ENCODE peak calls at places on chromosome 18, in seven cellular contexts. One of them, this sample, is unnamed.
A peak's percentile ranks its signal among the peaks of the same experiment; 100 is the strongest.

GRCh38 chr18:35371412-35372195 is 5.5 kb downstream of the ZNF396 start:
- DNase-seq in B cell: no peak
- DNase-seq in left ventricle myocardium inferior: no peak
- DNase-seq in uterus: no peak
- DNase-seq in stomach: no peak
- DNase-seq in WTC11: no peak
- DNase-seq in fibroblast of the aortic adventitia: peak; percentile 52
- DNase-seq in this sample: no peak

GRCh38 chr18:56576826-56577573 is 61.4 kb downstream of the TXNL1 start:
- DNase-seq in B cell: no peak
- DNase-seq in left ventricle myocardium inferior: peak; percentile 66
- DNase-seq in uterus: no peak
- DNase-seq in stomach: no peak
- DNase-seq in WTC11: no peak
- DNase-seq in fibroblast of the aortic adventitia: no peak
- DNase-seq in this sample: no peak

GRCh38 chr18:9613550-9614400 is 584 bp downstream of the PPP4R1 start:
- DNase-seq in B cell: peak; percentile 63
- DNase-seq in left ventricle myocardium inferior: peak; percentile 69
- DNase-seq in uterus: peak; percentile 58
- DNase-seq in stomach: peak; percentile 57
- DNase-seq in WTC11: peak; percentile 54
- DNase-seq in fibroblast of the aortic adventitia: peak; percentile 47
- DNase-seq in this sample: peak; percentile 64

GRCh38 chr18:3447035-3447894 is 2.7 kb upstream of the TGIF1 start:
- DNase-seq in B cell: no peak
- DNase-seq in left ventricle myocardium inferior: peak; percentile 27
- DNase-seq in uterus: peak; percentile 67
- DNase-seq in stomach: peak; percentile 37
- DNase-seq in WTC11: peak; percentile 53
- DNase-seq in fibroblast of the aortic adventitia: peak; percentile 92
- DNase-seq in this sample: no peak

GRCh38 chr18:48951448-48952286 is 902 bp upstream of the SMAD7 start:
- DNase-seq in B cell: peak; percentile 91
- DNase-seq in left ventricle myocardium inferior: peak; percentile 88
- DNase-seq in uterus: peak; percentile 86
- DNase-seq in stomach: peak; percentile 90
- DNase-seq in WTC11: peak; percentile 76
- DNase-seq in fibroblast of the aortic adventitia: peak; percentile 91
- DNase-seq in this sample: peak; percentile 92

GRCh38 chr18:56696966-56697365 is 45.8 kb downstream of the WDR7 start:
- DNase-seq in B cell: no peak
- DNase-seq in left ventricle myocardium inferior: no peak
- DNase-seq in uterus: no peak
- DNase-seq in stomach: no peak
- DNase-seq in WTC11: no peak
- DNase-seq in fibroblast of the aortic adventitia: peak; percentile 33
- DNase-seq in this sample: no peak

GRCh38 chr18:46449499-46449898 is 207.5 kb downstream of the LOXHD1 start:
- DNase-seq in B cell: no peak
- DNase-seq in left ventricle myocardium inferior: no peak
- DNase-seq in uterus: no peak
- DNase-seq in stomach: no peak
- DNase-seq in WTC11: no peak
- DNase-seq in fibroblast of the aortic adventitia: no peak
- DNase-seq in this sample: no peak

GRCh38 chr18:76503595-76503994 is 8.6 kb upstream of the ZNF516 start:
- DNase-seq in B cell: no peak
- DNase-seq in left ventricle myocardium inferior: no peak
- DNase-seq in uterus: no peak
- DNase-seq in stomach: no peak
- DNase-seq in WTC11: no peak
- DNase-seq in fibroblast of the aortic adventitia: no peak
- DNase-seq in this sample: no peak

GRCh38 chr18:9319333-9319732 is 15.2 kb upstream of the TWSG1 start:
- DNase-seq in B cell: no peak
- DNase-seq in left ventricle myocardium inferior: no peak
- DNase-seq in uterus: no peak
- DNase-seq in stomach: no peak
- DNase-seq in WTC11: no peak
- DNase-seq in fibroblast of the aortic adventitia: peak; percentile 68
- DNase-seq in this sample: no peak

GRCh38 chr18:63299837-63300787 is 19.5 kb downstream of the BCL2 start:
- DNase-seq in B cell: no peak
- DNase-seq in left ventricle myocardium inferior: no peak
- DNase-seq in uterus: no peak
- DNase-seq in stomach: no peak
- DNase-seq in WTC11: no peak
- DNase-seq in fibroblast of the aortic adventitia: no peak
- DNase-seq in this sample: peak; percentile 49

GRCh38 chr18:30271716-30272115 is 770.8 kb downstream of the DSC3 start:
- DNase-seq in B cell: no peak
- DNase-seq in left ventricle myocardium inferior: no peak
- DNase-seq in uterus: no peak
- DNase-seq in stomach: no peak
- DNase-seq in WTC11: no peak
- DNase-seq in fibroblast of the aortic adventitia: no peak
- DNase-seq in this sample: no peak

GRCh38 chr18:76488190-76488589 is 6.9 kb downstream of the ZNF516 start:
- DNase-seq in B cell: no peak
- DNase-seq in left ventricle myocardium inferior: no peak
- DNase-seq in uterus: peak; percentile 43
- DNase-seq in stomach: no peak
- DNase-seq in WTC11: no peak
- DNase-seq in fibroblast of the aortic adventitia: peak; percentile 59
- DNase-seq in this sample: no peak

GRCh38 chr18:59547691-59548182 is 149.5 kb downstream of the CCBE1 start:
- DNase-seq in B cell: no peak
- DNase-seq in left ventricle myocardium inferior: no peak
- DNase-seq in uterus: no peak
- DNase-seq in stomach: no peak
- DNase-seq in WTC11: peak; percentile 23
- DNase-seq in fibroblast of the aortic adventitia: peak; percentile 84
- DNase-seq in this sample: no peak

GRCh38 chr18:33356735-33357134 is 83.8 kb downstream of the CCDC178 start:
- DNase-seq in B cell: no peak
- DNase-seq in left ventricle myocardium inferior: no peak
- DNase-seq in uterus: no peak
- DNase-seq in stomach: no peak
- DNase-seq in WTC11: no peak
- DNase-seq in fibroblast of the aortic adventitia: no peak
- DNase-seq in this sample: no peak

GRCh38 chr18:45745817-45746461 is 22.0 kb downstream of the SLC14A1 start:
- DNase-seq in B cell: no peak
- DNase-seq in left ventricle myocardium inferior: no peak
- DNase-seq in uterus: no peak
- DNase-seq in stomach: no peak
- DNase-seq in WTC11: no peak
- DNase-seq in fibroblast of the aortic adventitia: peak; percentile 47
- DNase-seq in this sample: no peak

GRCh38 chr18:44679912-44680270 is 797 bp upstream of the SETBP1 start:
- DNase-seq in B cell: peak; percentile 76
- DNase-seq in left ventricle myocardium inferior: peak; percentile 64
- DNase-seq in uterus: peak; percentile 57
- DNase-seq in stomach: peak; percentile 58
- DNase-seq in WTC11: peak; percentile 38
- DNase-seq in fibroblast of the aortic adventitia: peak; percentile 64
- DNase-seq in this sample: no peak

GRCh38 chr18:37505321-37505720 is 60.3 kb downstream of the CELF4 start:
- DNase-seq in B cell: no peak
- DNase-seq in left ventricle myocardium inferior: no peak
- DNase-seq in uterus: no peak
- DNase-seq in stomach: no peak
- DNase-seq in WTC11: no peak
- DNase-seq in fibroblast of the aortic adventitia: no peak
- DNase-seq in this sample: no peak

GRCh38 chr18:45806226-45806625 is 19.2 kb upstream of the SIGLEC15 start:
- DNase-seq in B cell: no peak
- DNase-seq in left ventricle myocardium inferior: no peak
- DNase-seq in uterus: no peak
- DNase-seq in stomach: no peak
- DNase-seq in WTC11: no peak
- DNase-seq in fibroblast of the aortic adventitia: peak; percentile 86
- DNase-seq in this sample: no peak

GRCh38 chr18:73891572-73892421 is 255.8 kb downstream of the FBXO15 start:
- DNase-seq in B cell: no peak
- DNase-seq in left ventricle myocardium inferior: no peak
- DNase-seq in uterus: no peak
- DNase-seq in stomach: no peak
- DNase-seq in WTC11: peak; percentile 72
- DNase-seq in fibroblast of the aortic adventitia: no peak
- DNase-seq in this sample: no peak
- TF ChIP-seq CTCF in B cell: no peak
- TF ChIP-seq CTCF in left ventricle myocardium inferior: no peak
- TF ChIP-seq CTCF in uterus: no peak
- TF ChIP-seq CTCF in stomach: no peak
- TF ChIP-seq CTCF in WTC11: no peak
- TF ChIP-seq CTCF in fibroblast of the aortic adventitia: no peak
- TF ChIP-seq CTCF in this sample: no peak

GRCh38 chr18:12271376-12272235 is 17.4 kb downstream of the CIDEA start:
- DNase-seq in B cell: peak; percentile 78
- DNase-seq in left ventricle myocardium inferior: peak; percentile 70
- DNase-seq in uterus: peak; percentile 79
- DNase-seq in stomach: peak; percentile 73
- DNase-seq in WTC11: peak; percentile 77
- DNase-seq in fibroblast of the aortic adventitia: peak; percentile 83
- DNase-seq in this sample: peak; percentile 88
- TF ChIP-seq CTCF in B cell: peak; percentile 60
- TF ChIP-seq CTCF in left ventricle myocardium inferior: peak; percentile 72
- TF ChIP-seq CTCF in uterus: peak; percentile 76
- TF ChIP-seq CTCF in stomach: peak; percentile 80
- TF ChIP-seq CTCF in WTC11: peak; percentile 68
- TF ChIP-seq CTCF in fibroblast of the aortic adventitia: peak; percentile 85
- TF ChIP-seq CTCF in this sample: peak; percentile 74

DNA sequence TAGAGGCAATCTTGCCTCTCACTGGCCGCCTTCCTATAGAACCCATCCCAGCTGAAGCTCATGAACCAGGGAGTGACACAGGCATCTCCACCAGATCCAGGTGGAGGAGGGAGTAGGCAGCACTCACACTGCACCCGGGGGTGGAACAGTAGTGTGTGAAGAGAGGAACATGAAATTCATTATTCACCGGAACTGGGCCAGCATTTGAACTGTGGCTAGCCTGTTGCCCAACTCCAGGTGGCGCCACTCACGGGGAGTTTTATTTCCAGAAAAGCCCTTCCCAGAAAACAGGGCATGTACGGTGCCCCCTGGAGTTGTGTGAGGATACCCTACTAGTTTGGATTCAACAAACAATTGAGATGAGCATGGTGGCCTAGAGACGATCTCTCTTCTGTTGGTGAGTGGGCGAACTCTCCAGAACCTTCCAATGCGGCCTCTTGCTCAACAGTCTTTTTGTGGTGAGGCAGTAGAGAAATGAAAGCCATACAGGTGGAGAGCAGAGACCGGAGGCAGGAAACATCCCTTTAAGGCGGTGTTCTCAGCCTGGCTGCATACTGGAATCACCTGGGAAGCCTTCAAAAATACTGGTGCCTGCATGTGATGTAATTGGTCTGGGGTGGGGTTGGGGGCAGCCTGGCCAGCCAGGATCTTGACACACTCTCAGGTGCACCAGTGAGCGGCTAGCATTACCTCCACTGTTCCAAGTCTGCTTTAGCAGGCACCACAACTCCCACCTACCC is 73.5 kb upstream of the NEDD4L start:
- DNase-seq in B cell: no peak
- DNase-seq in left ventricle myocardium inferior: no peak
- DNase-seq in uterus: no peak
- DNase-seq in stomach: no peak
- DNase-seq in WTC11: peak; percentile 76
- DNase-seq in fibroblast of the aortic adventitia: no peak
- DNase-seq in this sample: no peak
- TF ChIP-seq CTCF in B cell: peak; percentile 20
- TF ChIP-seq CTCF in left ventricle myocardium inferior: no peak
- TF ChIP-seq CTCF in uterus: no peak
- TF ChIP-seq CTCF in stomach: no peak
- TF ChIP-seq CTCF in WTC11: peak; percentile 64
- TF ChIP-seq CTCF in fibroblast of the aortic adventitia: peak; percentile 33
- TF ChIP-seq CTCF in this sample: peak; percentile 38

GRCh38 chr18:60826346-60826745 is 453.8 kb upstream of the MC4R start:
- DNase-seq in B cell: no peak
- DNase-seq in left ventricle myocardium inferior: no peak
- DNase-seq in uterus: no peak
- DNase-seq in stomach: no peak
- DNase-seq in WTC11: no peak
- DNase-seq in fibroblast of the aortic adventitia: no peak
- DNase-seq in this sample: no peak
- TF ChIP-seq CTCF in B cell: no peak
- TF ChIP-seq CTCF in left ventricle myocardium inferior: peak; percentile 26
- TF ChIP-seq CTCF in uterus: no peak
- TF ChIP-seq CTCF in stomach: no peak
- TF ChIP-seq CTCF in WTC11: no peak
- TF ChIP-seq CTCF in fibroblast of the aortic adventitia: no peak
- TF ChIP-seq CTCF in this sample: no peak

GRCh38 chr18:24136967-24137373 is 1.9 kb upstream of the CABYR start:
- DNase-seq in B cell: no peak
- DNase-seq in left ventricle myocardium inferior: no peak
- DNase-seq in uterus: no peak
- DNase-seq in stomach: no peak
- DNase-seq in WTC11: no peak
- DNase-seq in fibroblast of the aortic adventitia: no peak
- DNase-seq in this sample: no peak
- TF ChIP-seq CTCF in B cell: no peak
- TF ChIP-seq CTCF in left ventricle myocardium inferior: no peak
- TF ChIP-seq CTCF in uterus: no peak
- TF ChIP-seq CTCF in stomach: no peak
- TF ChIP-seq CTCF in WTC11: no peak
- TF ChIP-seq CTCF in fibroblast of the aortic adventitia: no peak
- TF ChIP-seq CTCF in this sample: no peak

GRCh38 chr18:24726727-24727539 is 266.5 kb downstream of the HRH4 start:
- DNase-seq in B cell: peak; percentile 36
- DNase-seq in left ventricle myocardium inferior: peak; percentile 42
- DNase-seq in uterus: peak; percentile 63
- DNase-seq in stomach: peak; percentile 53
- DNase-seq in WTC11: peak; percentile 71
- DNase-seq in fibroblast of the aortic adventitia: peak; percentile 90
- DNase-seq in this sample: peak; percentile 41
- TF ChIP-seq CTCF in B cell: peak; percentile 73
- TF ChIP-seq CTCF in left ventricle myocardium inferior: peak; percentile 85
- TF ChIP-seq CTCF in uterus: peak; percentile 75
- TF ChIP-seq CTCF in stomach: peak; percentile 85
- TF ChIP-seq CTCF in WTC11: peak; percentile 77
- TF ChIP-seq CTCF in fibroblast of the aortic adventitia: peak; percentile 92
- TF ChIP-seq CTCF in this sample: peak; percentile 77